ENCODE peak calls at places on chromosomes 12 and 14, in eight cellular contexts. One of them, this sample, is unnamed.

GRCh38 chr14:38948576-38948975 is 154.5 kb downstream of the SEC23A start:
- DNase-seq in body of pancreas: no peak
- DNase-seq in hippocampal formation: no peak
- DNase-seq in thoracic aorta: no peak
- DNase-seq in GM12865: no peak
- DNase-seq in AG09309: no peak
- DNase-seq in activated naive CD4-positive, alpha-beta T cell treated with Interleukin-2 at 50 U/mL for 16 hours: no peak
- DNase-seq in AG08396: no peak
- DNase-seq in this sample: no peak

GRCh38 chr12:57504033-57504432 is 16.2 kb downstream of the MARS1 start:
- DNase-seq in body of pancreas: no peak
- DNase-seq in hippocampal formation: no peak
- DNase-seq in thoracic aorta: no peak
- DNase-seq in GM12865: no peak
- DNase-seq in AG09309: no peak
- DNase-seq in activated naive CD4-positive, alpha-beta T cell treated with Interleukin-2 at 50 U/mL for 16 hours: no peak
- DNase-seq in AG08396: no peak
- DNase-seq in this sample: no peak

GRCh38 chr14:100476012-100476822 is 111.0 kb downstream of the BEGAIN start:
- DNase-seq in body of pancreas: peak
- DNase-seq in hippocampal formation: no peak
- DNase-seq in thoracic aorta: no peak
- DNase-seq in GM12865: no peak
- DNase-seq in AG09309: peak
- DNase-seq in activated naive CD4-positive, alpha-beta T cell treated with Interleukin-2 at 50 U/mL for 16 hours: no peak
- DNase-seq in AG08396: peak
- DNase-seq in this sample: no peak

GRCh38 chr12:123928897-123929296 is 43.7 kb downstream of the CCDC92 start:
- DNase-seq in body of pancreas: no peak
- DNase-seq in hippocampal formation: no peak
- DNase-seq in thoracic aorta: no peak
- DNase-seq in GM12865: no peak
- DNase-seq in AG09309: no peak
- DNase-seq in activated naive CD4-positive, alpha-beta T cell treated with Interleukin-2 at 50 U/mL for 16 hours: no peak
- DNase-seq in AG08396: no peak
- DNase-seq in this sample: no peak

GRCh38 chr14:92693998-92694780 is 54.2 kb downstream of the LGMN start:
- DNase-seq in body of pancreas: no peak
- DNase-seq in hippocampal formation: no peak
- DNase-seq in thoracic aorta: no peak
- DNase-seq in GM12865: no peak
- DNase-seq in AG09309: no peak
- DNase-seq in activated naive CD4-positive, alpha-beta T cell treated with Interleukin-2 at 50 U/mL for 16 hours: no peak
- DNase-seq in AG08396: no peak
- DNase-seq in this sample: peak

GRCh38 chr14:103563089-103563620 is 395 bp downstream of the COA8 start:
- DNase-seq in body of pancreas: peak
- DNase-seq in hippocampal formation: no peak
- DNase-seq in thoracic aorta: no peak
- DNase-seq in GM12865: no peak
- DNase-seq in AG09309: no peak
- DNase-seq in activated naive CD4-positive, alpha-beta T cell treated with Interleukin-2 at 50 U/mL for 16 hours: no peak
- DNase-seq in AG08396: no peak
- DNase-seq in this sample: no peak

GRCh38 chr12:60269611-60270269 is 673.9 kb downstream of the SLC16A7 start:
- DNase-seq in body of pancreas: no peak
- DNase-seq in hippocampal formation: no peak
- DNase-seq in thoracic aorta: no peak
- DNase-seq in GM12865: no peak
- DNase-seq in AG09309: no peak
- DNase-seq in activated naive CD4-positive, alpha-beta T cell treated with Interleukin-2 at 50 U/mL for 16 hours: no peak
- DNase-seq in AG08396: no peak
- DNase-seq in this sample: no peak

GRCh38 chr12:34253674-34254073 is 231.4 kb downstream of the ALG10 start:
- DNase-seq in body of pancreas: no peak
- DNase-seq in hippocampal formation: no peak
- DNase-seq in thoracic aorta: no peak
- DNase-seq in GM12865: no peak
- DNase-seq in AG09309: no peak
- DNase-seq in activated naive CD4-positive, alpha-beta T cell treated with Interleukin-2 at 50 U/mL for 16 hours: no peak
- DNase-seq in AG08396: no peak
- DNase-seq in this sample: no peak

GRCh38 chr12:15846887-15847286 is 35.3 kb upstream of the STRAP start:
- DNase-seq in body of pancreas: no peak
- DNase-seq in hippocampal formation: no peak
- DNase-seq in thoracic aorta: no peak
- DNase-seq in GM12865: no peak
- DNase-seq in AG09309: peak
- DNase-seq in activated naive CD4-positive, alpha-beta T cell treated with Interleukin-2 at 50 U/mL for 16 hours: no peak
- DNase-seq in AG08396: peak
- DNase-seq in this sample: no peak

GRCh38 chr14:24237463-24237955 is 4.8 kb downstream of the GMPR2 start:
- DNase-seq in body of pancreas: no peak
- DNase-seq in hippocampal formation: no peak
- DNase-seq in thoracic aorta: no peak
- DNase-seq in GM12865: no peak
- DNase-seq in AG09309: no peak
- DNase-seq in activated naive CD4-positive, alpha-beta T cell treated with Interleukin-2 at 50 U/mL for 16 hours: no peak
- DNase-seq in AG08396: no peak
- DNase-seq in this sample: no peak

GRCh38 chr14:58808828-58809227 is 171.1 kb downstream of the DACT1 start:
- DNase-seq in body of pancreas: peak
- DNase-seq in hippocampal formation: peak
- DNase-seq in thoracic aorta: no peak
- DNase-seq in GM12865: no peak
- DNase-seq in AG09309: no peak
- DNase-seq in activated naive CD4-positive, alpha-beta T cell treated with Interleukin-2 at 50 U/mL for 16 hours: no peak
- DNase-seq in AG08396: peak
- DNase-seq in this sample: no peak

GRCh38 chr12:16300222-16300621 is 22.7 kb upstream of the SLC15A5 start:
- DNase-seq in body of pancreas: no peak
- DNase-seq in hippocampal formation: no peak
- DNase-seq in thoracic aorta: no peak
- DNase-seq in GM12865: no peak
- DNase-seq in AG09309: peak
- DNase-seq in activated naive CD4-positive, alpha-beta T cell treated with Interleukin-2 at 50 U/mL for 16 hours: no peak
- DNase-seq in AG08396: no peak
- DNase-seq in this sample: no peak

GRCh38 chr12:15208871-15209656 is 12.2 kb downstream of the RERG start:
- DNase-seq in body of pancreas: no peak
- DNase-seq in hippocampal formation: no peak
- DNase-seq in thoracic aorta: no peak
- DNase-seq in GM12865: no peak
- DNase-seq in AG09309: no peak
- DNase-seq in activated naive CD4-positive, alpha-beta T cell treated with Interleukin-2 at 50 U/mL for 16 hours: no peak
- DNase-seq in AG08396: peak
- DNase-seq in this sample: no peak

GRCh38 chr12:65532162-65532561 is 253.7 kb downstream of the MSRB3 start:
- DNase-seq in body of pancreas: no peak
- DNase-seq in hippocampal formation: no peak
- DNase-seq in thoracic aorta: no peak
- DNase-seq in GM12865: no peak
- DNase-seq in AG09309: no peak
- DNase-seq in activated naive CD4-positive, alpha-beta T cell treated with Interleukin-2 at 50 U/mL for 16 hours: no peak
- DNase-seq in AG08396: peak
- DNase-seq in this sample: no peak

GRCh38 chr14:61891251-61891650 is 129.0 kb downstream of the SNAPC1 start:
- DNase-seq in body of pancreas: no peak
- DNase-seq in hippocampal formation: no peak
- DNase-seq in thoracic aorta: no peak
- DNase-seq in GM12865: no peak
- DNase-seq in AG09309: no peak
- DNase-seq in activated naive CD4-positive, alpha-beta T cell treated with Interleukin-2 at 50 U/mL for 16 hours: no peak
- DNase-seq in AG08396: no peak
- DNase-seq in this sample: no peak

GRCh38 chr14:30375280-30375892 is 183.6 kb upstream of the G2E3 start:
- DNase-seq in body of pancreas: peak
- DNase-seq in hippocampal formation: peak
- DNase-seq in thoracic aorta: no peak
- DNase-seq in GM12865: peak
- DNase-seq in AG09309: peak
- DNase-seq in activated naive CD4-positive, alpha-beta T cell treated with Interleukin-2 at 50 U/mL for 16 hours: peak
- DNase-seq in AG08396: peak
- DNase-seq in this sample: peak

GRCh38 chr14:91246051-91246852 is 1.7 kb upstream of the GPR68 start:
- DNase-seq in body of pancreas: no peak
- DNase-seq in hippocampal formation: no peak
- DNase-seq in thoracic aorta: no peak
- DNase-seq in GM12865: no peak
- DNase-seq in AG09309: no peak
- DNase-seq in activated naive CD4-positive, alpha-beta T cell treated with Interleukin-2 at 50 U/mL for 16 hours: peak
- DNase-seq in AG08396: no peak
- DNase-seq in this sample: peak

GRCh38 chr12:76698316-76698715 is 65.6 kb upstream of the ZDHHC17 start:
- DNase-seq in body of pancreas: no peak
- DNase-seq in hippocampal formation: no peak
- DNase-seq in thoracic aorta: no peak
- DNase-seq in GM12865: no peak
- DNase-seq in AG09309: no peak
- DNase-seq in activated naive CD4-positive, alpha-beta T cell treated with Interleukin-2 at 50 U/mL for 16 hours: no peak
- DNase-seq in AG08396: no peak
- DNase-seq in this sample: no peak

GRCh38 chr14:36520601-36521525 is 831 bp upstream of the NKX2-1 start:
- DNase-seq in body of pancreas: no peak
- DNase-seq in hippocampal formation: no peak
- DNase-seq in thoracic aorta: no peak
- DNase-seq in GM12865: no peak
- DNase-seq in AG09309: no peak
- DNase-seq in activated naive CD4-positive, alpha-beta T cell treated with Interleukin-2 at 50 U/mL for 16 hours: no peak
- DNase-seq in AG08396: peak
- DNase-seq in this sample: no peak

GRCh38 chr14:75011356-75012097 is 8.8 kb downstream of the EIF2B2 start:
- DNase-seq in body of pancreas: no peak
- DNase-seq in hippocampal formation: no peak
- DNase-seq in thoracic aorta: no peak
- DNase-seq in GM12865: no peak
- DNase-seq in AG09309: peak
- DNase-seq in activated naive CD4-positive, alpha-beta T cell treated with Interleukin-2 at 50 U/mL for 16 hours: no peak
- DNase-seq in AG08396: peak
- DNase-seq in this sample: peak

GRCh38 chr14:79605863-79606262 is 605.4 kb downstream of the DIO2 start:
- DNase-seq in body of pancreas: no peak
- DNase-seq in hippocampal formation: no peak
- DNase-seq in thoracic aorta: no peak
- DNase-seq in GM12865: no peak
- DNase-seq in AG09309: no peak
- DNase-seq in activated naive CD4-positive, alpha-beta T cell treated with Interleukin-2 at 50 U/mL for 16 hours: no peak
- DNase-seq in AG08396: no peak
- DNase-seq in this sample: no peak

GRCh38 chr14:104120281-104120741 is 18.1 kb upstream of the KIF26A start:
- DNase-seq in body of pancreas: no peak
- DNase-seq in hippocampal formation: no peak
- DNase-seq in thoracic aorta: no peak
- DNase-seq in GM12865: no peak
- DNase-seq in AG09309: no peak
- DNase-seq in activated naive CD4-positive, alpha-beta T cell treated with Interleukin-2 at 50 U/mL for 16 hours: no peak
- DNase-seq in AG08396: no peak
- DNase-seq in this sample: no peak

GRCh38 chr14:22390824-22391461 is 198.1 kb downstream of the DAD1 start:
- DNase-seq in body of pancreas: no peak
- DNase-seq in hippocampal formation: no peak
- DNase-seq in thoracic aorta: no peak
- DNase-seq in GM12865: peak
- DNase-seq in AG09309: no peak
- DNase-seq in activated naive CD4-positive, alpha-beta T cell treated with Interleukin-2 at 50 U/mL for 16 hours: no peak
- DNase-seq in AG08396: no peak
- DNase-seq in this sample: no peak

GRCh38 chr12:34404377-34405285 is 382.3 kb downstream of the ALG10 start:
- DNase-seq in body of pancreas: peak
- DNase-seq in hippocampal formation: no peak
- DNase-seq in thoracic aorta: no peak
- DNase-seq in GM12865: no peak
- DNase-seq in AG09309: no peak
- DNase-seq in activated naive CD4-positive, alpha-beta T cell treated with Interleukin-2 at 50 U/mL for 16 hours: peak
- DNase-seq in AG08396: no peak
- DNase-seq in this sample: peak

GRCh38 chr14:69481815-69482568 is 2.5 kb upstream of the PLEKHD1 start:
- DNase-seq in body of pancreas: no peak
- DNase-seq in hippocampal formation: no peak
- DNase-seq in thoracic aorta: no peak
- DNase-seq in GM12865: peak
- DNase-seq in AG09309: no peak
- DNase-seq in activated naive CD4-positive, alpha-beta T cell treated with Interleukin-2 at 50 U/mL for 16 hours: no peak
- DNase-seq in AG08396: no peak
- DNase-seq in this sample: no peak

GRCh38 chr12:6852651-6853354 is 853 bp downstream of the USP5 start:
- DNase-seq in body of pancreas: no peak
- DNase-seq in hippocampal formation: peak
- DNase-seq in thoracic aorta: peak
- DNase-seq in GM12865: peak
- DNase-seq in AG09309: no peak
- DNase-seq in activated naive CD4-positive, alpha-beta T cell treated with Interleukin-2 at 50 U/mL for 16 hours: peak
- DNase-seq in AG08396: peak
- DNase-seq in this sample: peak

GRCh38 chr12:98439471-98440164 is 75.8 kb upstream of the TMPO start:
- DNase-seq in body of pancreas: no peak
- DNase-seq in hippocampal formation: no peak
- DNase-seq in thoracic aorta: no peak
- DNase-seq in GM12865: no peak
- DNase-seq in AG09309: no peak
- DNase-seq in activated naive CD4-positive, alpha-beta T cell treated with Interleukin-2 at 50 U/mL for 16 hours: no peak
- DNase-seq in AG08396: no peak
- DNase-seq in this sample: no peak

GRCh38 chr14:104515059-104515810 is 64.3 kb upstream of the C14orf180 start:
- DNase-seq in body of pancreas: no peak
- DNase-seq in hippocampal formation: no peak
- DNase-seq in thoracic aorta: no peak
- DNase-seq in GM12865: no peak
- DNase-seq in AG09309: no peak
- DNase-seq in activated naive CD4-positive, alpha-beta T cell treated with Interleukin-2 at 50 U/mL for 16 hours: no peak
- DNase-seq in AG08396: no peak
- DNase-seq in this sample: no peak

GRCh38 chr14:102081231-102082080 is 5.4 kb downstream of the HSP90AA1 start:
- DNase-seq in body of pancreas: no peak
- DNase-seq in hippocampal formation: no peak
- DNase-seq in thoracic aorta: no peak
- DNase-seq in GM12865: no peak
- DNase-seq in AG09309: no peak
- DNase-seq in activated naive CD4-positive, alpha-beta T cell treated with Interleukin-2 at 50 U/mL for 16 hours: no peak
- DNase-seq in AG08396: no peak
- DNase-seq in this sample: no peak

GRCh38 chr12:21697829-21698630 is 40.4 kb upstream of the LDHB start:
- DNase-seq in body of pancreas: no peak
- DNase-seq in hippocampal formation: peak
- DNase-seq in thoracic aorta: no peak
- DNase-seq in GM12865: peak
- DNase-seq in AG09309: no peak
- DNase-seq in activated naive CD4-positive, alpha-beta T cell treated with Interleukin-2 at 50 U/mL for 16 hours: no peak
- DNase-seq in AG08396: no peak
- DNase-seq in this sample: no peak

GRCh38 chr14:91415794-91416743 is 1.6 kb downstream of the CCDC88C start:
- DNase-seq in body of pancreas: peak
- DNase-seq in hippocampal formation: no peak
- DNase-seq in thoracic aorta: no peak
- DNase-seq in GM12865: peak
- DNase-seq in AG09309: no peak
- DNase-seq in activated naive CD4-positive, alpha-beta T cell treated with Interleukin-2 at 50 U/mL for 16 hours: peak
- DNase-seq in AG08396: no peak
- DNase-seq in this sample: peak

GRCh38 chr12:94832780-94833760 is 170.4 kb downstream of the NDUFA12 start:
- DNase-seq in body of pancreas: no peak
- DNase-seq in hippocampal formation: no peak
- DNase-seq in thoracic aorta: no peak
- DNase-seq in GM12865: no peak
- DNase-seq in AG09309: no peak
- DNase-seq in activated naive CD4-positive, alpha-beta T cell treated with Interleukin-2 at 50 U/mL for 16 hours: no peak
- DNase-seq in AG08396: no peak
- DNase-seq in this sample: no peak

GRCh38 chr14:31692376-31692781 is 131.2 kb downstream of the NUBPL start:
- DNase-seq in body of pancreas: no peak
- DNase-seq in hippocampal formation: peak
- DNase-seq in thoracic aorta: no peak
- DNase-seq in GM12865: no peak
- DNase-seq in AG09309: peak
- DNase-seq in activated naive CD4-positive, alpha-beta T cell treated with Interleukin-2 at 50 U/mL for 16 hours: no peak
- DNase-seq in AG08396: peak
- DNase-seq in this sample: no peak

GRCh38 chr14:101709533-101709881 is 52.0 kb upstream of the PPP2R5C start:
- DNase-seq in body of pancreas: no peak
- DNase-seq in hippocampal formation: no peak
- DNase-seq in thoracic aorta: no peak
- DNase-seq in GM12865: no peak
- DNase-seq in AG09309: no peak
- DNase-seq in activated naive CD4-positive, alpha-beta T cell treated with Interleukin-2 at 50 U/mL for 16 hours: no peak
- DNase-seq in AG08396: no peak
- DNase-seq in this sample: no peak

This sample was measured in activated CD4-positive, alpha-beta memory T cell treated with anti-CD3 and anti-CD28 coated beads for 36 hours.